ENCODE peak calls at places on chromosomes 11 and 22, in four cellular contexts. W is activated T-helper 1 cell treated with Interleukin-2 at 50 U/mL for 16 hours; B is stimulated activated CD8-positive, alpha-beta memory T cell treated with anti-CD3 and anti-CD28 coated beads, Interleukin-4, amount 100 ng/mL, for 1 hour; R is upper lobe of right lung. Z is an unnamed sample.

GRCh38 chr11:62688481-62688880 is 849 bp downstream of the LRRN4CL start:
- DNase-seq in B (no peak), W (no peak), R (no peak), Z (no peak)

GRCh38 chr11:130636672-130637463 is 188.4 kb downstream of the ADAMTS15 start:
- DNase-seq in B (no peak), R (no peak), W (no peak), Z (no peak)

GRCh38 chr11:11538277-11538960 is 83.4 kb downstream of the GALNT18 start:
- DNase-seq in R (no peak), W (no peak), B (no peak), Z (no peak)

GRCh38 chr22:30041475-30041874 is 38.8 kb upstream of the HORMAD2 start:
- DNase-seq in R (no peak), B (no peak), W (no peak), Z (no peak)

GRCh38 chr11:9568854-9569587 is 4.4 kb upstream of the WEE1 start:
- DNase-seq in W (no peak), R (no peak), B (no peak), Z (no peak)

GRCh38 chr11:121610706-121611105 is 157.9 kb upstream of the SORL1-AS1 start:
- DNase-seq in W (no peak), B (no peak), R (no peak), Z (no peak)

GRCh38 chr11:16299884-16300778 is 56.2 kb downstream of the SOX6 start:
- DNase-seq in W (no peak), R (no peak), B (no peak), Z (no peak)

GRCh38 chr11:12674571-12674935 is 332 bp downstream of the TEAD1 start:
- DNase-seq in B (no peak), R (no peak), W (no peak), Z (no peak)

GRCh38 chr11:117407016-117407415 is 79.4 kb downstream of the CEP164 start:
- DNase-seq in R (peak), B (no peak), W (no peak), Z (no peak)

GRCh38 chr11:130156108-130157022 is 3.2 kb upstream of the ST14 start:
- DNase-seq in R (peak), B (no peak), W (no peak), Z (no peak)

Z was measured in CD4-positive, alpha-beta T cell.